ENCODE peak calls at places on chromosomes 7 and 10, in eight cellular contexts. P is activated CD8-positive, alpha-beta memory T cell treated with anti-CD3 and anti-CD28 coated beads, Interleukin-2, amount 50 U/mL, for 48 hours; Q is Peyer's patch; O is T-cell; J is retina; C is T47D; V is NCI-H1105 treated with DMSO at 0.1 percent for 48 hours; X is GM06990. Y is an unnamed sample.

GRCh38 chr7:55075464-55075971 is 56.7 kb downstream of the EGFR start:
- DNase-seq in P (no peak), Q (peak), O (no peak), J (peak), C (no peak), V (no peak), X (no peak), Y (no peak)

GRCh38 chr10:131003455-131003854 is 308.1 kb downstream of the TCERG1L start:
- DNase-seq in P (no peak), Q (no peak), O (no peak), J (no peak), C (no peak), V (no peak), X (no peak), Y (no peak)

GRCh38 chr7:113752689-113753088 is 166.1 kb downstream of the PPP1R3A start:
- DNase-seq in P (no peak), Q (no peak), O (no peak), J (no peak), C (no peak), V (no peak), X (no peak), Y (no peak)

GRCh38 chr10:123741146-123741545 is 75.0 kb downstream of the GPR26 start:
- DNase-seq in P (no peak), Q (peak), O (no peak), J (no peak), C (no peak), V (no peak), X (no peak), Y (no peak)

GRCh38 chr10:92112462-92112861 is 178.4 kb downstream of the CPEB3 start:
- DNase-seq in P (no peak), Q (no peak), O (no peak), J (no peak), C (no peak), V (no peak), X (no peak), Y (no peak)

GRCh38 chr10:31207636-31208035 is 111.4 kb upstream of the ZEB1 start:
- DNase-seq in P (no peak), Q (no peak), O (no peak), J (no peak), C (no peak), V (no peak), X (no peak), Y (no peak)

GRCh38 chr7:28408974-28409715 is 3.2 kb upstream of the CREB5 start:
- DNase-seq in P (peak), Q (peak), O (peak), J (peak), C (peak), V (peak), X (peak), Y (no peak)

GRCh38 chr7:69599211-69599878 is 1.1 kb downstream of the AUTS2 start:
- DNase-seq in P (no peak), Q (no peak), O (no peak), J (peak), C (peak), V (peak), X (peak), Y (no peak)

GRCh38 chr10:20855398-20856038 is 41.6 kb downstream of the NEBL start:
- DNase-seq in P (no peak), Q (no peak), O (no peak), J (no peak), C (peak), V (peak), X (no peak), Y (no peak)

GRCh38 chr10:91340613-91341362 is 69.4 kb upstream of the HECTD2 start:
- DNase-seq in P (no peak), Q (no peak), O (no peak), J (peak), C (no peak), V (peak), X (no peak), Y (no peak)

Y was measured in NK-92 treated with Interleukin-12 subunit alpha and Interleukin-12 subunit beta, amount 100 ng/mL, for 24 hours.